ENCODE peak calls at places on chromosomes 12 and 14, in four cellular contexts. One of them, this sample, is unnamed. For H3K9me3, the result is how much of the 10 kb centered on the place peaks cover.

GRCh38 chr12:114339626-114340025 is 66.3 kb downstream of the TBX5 start:
- DNase-seq in cardiac muscle cell: peak
- DNase-seq in kidney: no peak
- DNase-seq in transverse colon: no peak
- DNase-seq in this sample: no peak

GRCh38 chr14:102927878-102928411 is 5.5 kb downstream of the AMN start:
- DNase-seq in cardiac muscle cell: peak
- DNase-seq in kidney: no peak
- DNase-seq in transverse colon: peak
- DNase-seq in this sample: no peak

GRCh38 chr14:64762044-64763034 is 58.1 kb downstream of the PLEKHG3 start:
- DNase-seq in cardiac muscle cell: peak
- DNase-seq in kidney: peak
- DNase-seq in transverse colon: peak
- DNase-seq in this sample: no peak

GRCh38 chr12:4908694-4909396 is 860 bp upstream of the KCNA1 start:
- DNase-seq in cardiac muscle cell: no peak
- DNase-seq in kidney: peak
- DNase-seq in transverse colon: no peak
- DNase-seq in this sample: peak

GRCh38 chr14:101906645-101907044 is 57.7 kb upstream of the DYNC1H1 start:
- DNase-seq in cardiac muscle cell: no peak
- DNase-seq in kidney: peak
- DNase-seq in transverse colon: no peak
- DNase-seq in this sample: no peak

GRCh38 chr14:70448633-70449032 is 3.3 kb upstream of the ADAM21 start:
- DNase-seq in cardiac muscle cell: peak
- DNase-seq in kidney: no peak
- DNase-seq in transverse colon: no peak
- DNase-seq in this sample: no peak

GRCh38 chr12:85641796-85642195 is 194.4 kb downstream of the RASSF9 start:
- DNase-seq in cardiac muscle cell: no peak
- DNase-seq in kidney: no peak
- DNase-seq in transverse colon: no peak
- DNase-seq in this sample: no peak

GRCh38 chr14:31411218-31411727 is 9.1 kb downstream of the HEATR5A start:
- DNase-seq in cardiac muscle cell: peak
- DNase-seq in kidney: no peak
- DNase-seq in transverse colon: no peak
- DNase-seq in this sample: no peak

GRCh38 chr14:105600939-105601359 is 74.6 kb downstream of the TMEM121 start:
- DNase-seq in cardiac muscle cell: no peak
- DNase-seq in kidney: peak
- DNase-seq in transverse colon: no peak
- DNase-seq in this sample: no peak

GRCh38 chr14:39169541-39169900 is 612 bp downstream of the TRAPPC6B start:
- DNase-seq in cardiac muscle cell: no peak
- DNase-seq in kidney: no peak
- DNase-seq in transverse colon: no peak
- DNase-seq in this sample: no peak

GRCh38 chr12:96326628-96327227 is 73.5 kb downstream of the CDK17 start:
- DNase-seq in cardiac muscle cell: no peak
- DNase-seq in kidney: no peak
- DNase-seq in transverse colon: no peak
- DNase-seq in this sample: no peak

GRCh38 chr12:85834378-85834777 is 1.8 kb downstream of the RASSF9 start:
- DNase-seq in cardiac muscle cell: no peak
- DNase-seq in kidney: no peak
- DNase-seq in transverse colon: no peak
- DNase-seq in this sample: no peak

GRCh38 chr12:45326358-45326971 is 110.6 kb downstream of the ANO6 start:
- DNase-seq in cardiac muscle cell: no peak
- DNase-seq in kidney: no peak
- DNase-seq in transverse colon: no peak
- DNase-seq in this sample: no peak

GRCh38 chr12:114700392-114701103 is 16.6 kb upstream of the TBX3 start:
- DNase-seq in cardiac muscle cell: peak
- DNase-seq in kidney: peak
- DNase-seq in transverse colon: no peak
- DNase-seq in this sample: no peak

GRCh38 chr14:104298458-104298857 is 160.1 kb downstream of the KIF26A start:
- DNase-seq in cardiac muscle cell: no peak
- DNase-seq in kidney: peak
- DNase-seq in transverse colon: no peak
- DNase-seq in this sample: no peak

GRCh38 chr12:119742700-119743099 is 74.8 kb downstream of the PRKAB1 start:
- DNase-seq in cardiac muscle cell: no peak
- DNase-seq in kidney: no peak
- DNase-seq in transverse colon: no peak
- DNase-seq in this sample: no peak

GRCh38 chr14:34449819-34450541 is 12.1 kb downstream of the SPTSSA start:
- DNase-seq in cardiac muscle cell: no peak
- DNase-seq in kidney: no peak
- DNase-seq in transverse colon: no peak
- DNase-seq in this sample: no peak

GRCh38 chr12:87812711-87813110 is 216.5 kb downstream of the C12orf50 start:
- DNase-seq in cardiac muscle cell: no peak
- DNase-seq in kidney: no peak
- DNase-seq in transverse colon: no peak
- DNase-seq in this sample: no peak

GRCh38 chr12:87807127-87807526 is 222.1 kb downstream of the C12orf50 start:
- DNase-seq in cardiac muscle cell: no peak
- DNase-seq in kidney: no peak
- DNase-seq in transverse colon: no peak
- DNase-seq in this sample: no peak

GRCh38 chr12:87812030-87812429 is 217.2 kb downstream of the C12orf50 start:
- DNase-seq in cardiac muscle cell: no peak
- DNase-seq in kidney: no peak
- DNase-seq in transverse colon: no peak
- DNase-seq in this sample: no peak

GRCh38 chr12:87806310-87806709 is 222.9 kb downstream of the C12orf50 start:
- DNase-seq in cardiac muscle cell: no peak
- DNase-seq in kidney: no peak
- DNase-seq in transverse colon: no peak
- DNase-seq in this sample: no peak

DNA sequence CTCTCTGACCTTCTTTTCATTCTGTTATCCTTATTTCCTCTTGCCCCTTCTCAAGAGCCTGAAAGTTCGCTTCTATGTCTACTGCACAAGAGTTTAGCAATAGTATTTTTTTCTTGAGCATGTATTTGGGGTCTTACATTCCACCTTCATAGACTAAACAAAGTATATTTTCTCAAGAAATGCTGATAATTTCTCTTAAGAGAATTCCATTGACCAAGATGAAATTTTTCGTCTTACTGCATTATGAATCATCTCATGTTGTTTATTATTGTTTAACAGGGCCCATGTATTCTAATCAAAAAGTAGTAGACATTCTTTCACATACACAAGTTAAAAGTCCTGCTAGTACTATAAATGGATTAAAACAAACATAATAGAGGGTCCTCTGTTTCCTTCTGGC is 219.3 kb downstream of the C12orf50 start:
- DNase-seq in cardiac muscle cell: no peak
- DNase-seq in kidney: no peak
- DNase-seq in transverse colon: no peak
- DNase-seq in this sample: no peak
- H3K9me3 ChIP-seq in cardiac muscle cell: under half
- H3K9me3 ChIP-seq in kidney: under half
- H3K9me3 ChIP-seq in transverse colon: under half
- H3K9me3 ChIP-seq in this sample: under half

DNA sequence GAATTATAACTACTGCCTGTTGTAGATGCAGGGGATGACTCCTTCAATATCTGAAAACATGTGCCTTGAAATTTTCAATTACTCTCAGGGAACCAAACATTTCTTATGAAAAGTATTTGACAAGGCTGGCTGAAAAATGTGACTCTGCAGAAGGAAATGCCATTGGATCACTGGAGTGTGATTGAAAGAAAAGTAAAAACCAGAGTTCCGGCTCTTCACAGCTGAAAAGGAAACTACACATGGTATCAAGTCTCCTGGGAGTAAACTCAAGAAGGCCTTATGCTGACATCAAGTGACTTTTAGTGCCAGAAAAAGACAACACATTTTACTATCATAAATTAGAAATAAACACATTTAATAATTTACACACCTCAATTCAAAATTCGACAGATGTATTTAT is 693.0 kb downstream of the LRFN5 start:
- DNase-seq in cardiac muscle cell: no peak
- DNase-seq in kidney: no peak
- DNase-seq in transverse colon: no peak
- DNase-seq in this sample: no peak
- H3K9me3 ChIP-seq in cardiac muscle cell: under half
- H3K9me3 ChIP-seq in kidney: under half
- H3K9me3 ChIP-seq in transverse colon: under half
- H3K9me3 ChIP-seq in this sample: under half

GRCh38 chr14:71556730-71557129 is 375.5 kb upstream of the RGS6 start:
- DNase-seq in cardiac muscle cell: no peak
- DNase-seq in kidney: no peak
- DNase-seq in transverse colon: no peak
- DNase-seq in this sample: no peak
- H3K9me3 ChIP-seq in cardiac muscle cell: under half
- H3K9me3 ChIP-seq in kidney: under half
- H3K9me3 ChIP-seq in transverse colon: under half
- H3K9me3 ChIP-seq in this sample: under half

GRCh38 chr14:97641827-97642226 is 844.6 kb downstream of the VRK1 start:
- DNase-seq in cardiac muscle cell: no peak
- DNase-seq in kidney: no peak
- DNase-seq in transverse colon: no peak
- DNase-seq in this sample: no peak

GRCh38 chr14:97644365-97644764 is 847.2 kb downstream of the VRK1 start:
- DNase-seq in cardiac muscle cell: no peak
- DNase-seq in kidney: no peak
- DNase-seq in transverse colon: no peak
- DNase-seq in this sample: no peak

GRCh38 chr14:97638864-97639263 is 841.7 kb downstream of the VRK1 start:
- DNase-seq in cardiac muscle cell: no peak
- DNase-seq in kidney: no peak
- DNase-seq in transverse colon: no peak
- DNase-seq in this sample: no peak

GRCh38 chr14:97640031-97640430 is 842.8 kb downstream of the VRK1 start:
- DNase-seq in cardiac muscle cell: no peak
- DNase-seq in kidney: no peak
- DNase-seq in transverse colon: no peak
- DNase-seq in this sample: peak

GRCh38 chr14:97642631-97643030 is 845.4 kb downstream of the VRK1 start:
- DNase-seq in cardiac muscle cell: no peak
- DNase-seq in kidney: no peak
- DNase-seq in transverse colon: no peak
- DNase-seq in this sample: no peak
- H3K9me3 ChIP-seq in cardiac muscle cell: under half
- H3K9me3 ChIP-seq in kidney: under half
- H3K9me3 ChIP-seq in transverse colon: under half
- H3K9me3 ChIP-seq in this sample: under half

GRCh38 chr12:131444220-131445164 is 266.4 kb upstream of the SFSWAP start:
- DNase-seq in cardiac muscle cell: no peak
- DNase-seq in kidney: peak
- DNase-seq in transverse colon: no peak
- DNase-seq in this sample: no peak
- H3K9me3 ChIP-seq in cardiac muscle cell: under half
- H3K9me3 ChIP-seq in kidney: under half
- H3K9me3 ChIP-seq in transverse colon: under half
- H3K9me3 ChIP-seq in this sample: under half